ENCODE peak calls at places on chromosomes 11 and 22, in nine cellular contexts. M is cardiac muscle cell; I is stimulated activated CD4-positive, alpha-beta T cell treated with anti-CD3 and anti-CD28 coated beads, Interleukin-2, amount 100 ng/mL, for 48 hours; C is Right ventricle myocardium superior; G is hippocampal formation; E is ELR; R is fibroblast of pulmonary artery; J is kidney tubule cell; Q is non-pigmented ciliary epithelial cell. A is an unnamed sample.
A peak's percentile ranks its signal among the peaks of the same experiment; 100 is the strongest.

GRCh38 chr22:20114506-20115475 is 1.1 kb upstream of the RANBP1 start:
- DNase-seq in Q (no peak), J (no peak), G (no peak), C (peak; percentile 39), R (no peak), I (no peak), E (no peak), M (no peak), A (no peak)

GRCh38 chr11:34987617-34988016 is 71.2 kb downstream of the PDHX start:
- DNase-seq in Q (no peak), J (no peak), M (no peak), I (no peak), G (no peak), R (no peak), C (no peak), E (peak; percentile 66), A (no peak)

GRCh38 chr11:35491231-35491871 is 34.1 kb downstream of the PAMR1 start:
- DNase-seq in I (no peak), Q (peak; percentile 88), G (no peak), J (peak; percentile 84), M (no peak), R (peak; percentile 80), E (peak; percentile 79), C (no peak), A (no peak)

GRCh38 chr11:72348250-72348649 is 86.1 kb downstream of the CLPB start:
- DNase-seq in C (no peak), R (no peak), M (no peak), E (no peak), I (no peak), J (no peak), G (no peak), Q (no peak), A (no peak)

GRCh38 chr11:127052420-127052819 is 51.9 kb upstream of the KIRREL3 start:
- DNase-seq in Q (no peak), E (no peak), R (no peak), J (peak; percentile 66), M (no peak), G (no peak), C (no peak), I (no peak), A (no peak)

GRCh38 chr11:2995893-2996554 is 3.9 kb upstream of the NAP1L4 start:
- DNase-seq in M (no peak), Q (no peak), E (no peak), J (no peak), R (no peak), I (no peak), C (no peak), G (no peak), A (no peak)

GRCh38 chr11:69965821-69966582 is 112.1 kb upstream of the ANO1 start:
- DNase-seq in I (no peak), E (no peak), G (no peak), R (no peak), M (no peak), C (no peak), Q (no peak), J (peak; percentile 21), A (no peak)

GRCh38 chr11:18490736-18491485 is 35.3 kb downstream of the LDHAL6A start:
- DNase-seq in E (no peak), Q (no peak), J (peak; percentile 45), C (no peak), R (no peak), G (no peak), M (no peak), I (no peak), A (no peak)

GRCh38 chr11:61719968-61720367 is 32.5 kb upstream of the MYRF start:
- DNase-seq in J (no peak), Q (no peak), G (no peak), I (no peak), E (no peak), R (no peak), M (no peak), C (no peak), A (no peak)